ENCODE peak calls at places on chromosomes 1 and 21, in four cellular contexts. U, M, A and F are unnamed samples.

GRCh38 chr1:230212405-230212936 is 145.4 kb downstream of the GALNT2 start:
- DNase-seq in M (no peak), U (no peak), A (no peak), F (no peak)

GRCh38 chr1:10626011-10626731 is 151.4 kb downstream of the PEX14 start:
- DNase-seq in A (no peak), U (no peak), M (no peak), F (no peak)

GRCh38 chr1:1085911-1086841 is 12.1 kb upstream of the RNF223 start:
- DNase-seq in M (no peak), A (no peak), U (no peak), F (no peak)

GRCh38 chr21:32018381-32018780 is 145.6 kb downstream of the HUNK start:
- DNase-seq in A (no peak), M (no peak), U (no peak), F (no peak)

GRCh38 chr1:6113745-6114144 is 66.4 kb downstream of the CHD5 start:
- DNase-seq in U (no peak), A (no peak), M (no peak), F (no peak)

GRCh38 chr1:41313661-41314131 is 47.5 kb upstream of the FOXO6 start:
- DNase-seq in M (peak), U (peak), A (peak), F (peak)

GRCh38 chr1:63991685-63992084 is 211.7 kb upstream of the UBE2U start:
- DNase-seq in M (no peak), A (no peak), U (no peak), F (no peak)

GRCh38 chr1:208158640-208159541 is 85.3 kb downstream of the PLXNA2 start:
- DNase-seq in M (no peak), A (no peak), U (peak), F (no peak)

GRCh38 chr1:94335950-94336349 is 82.2 kb upstream of the ABCD3 start:
- DNase-seq in A (peak), U (peak), M (peak), F (peak)

GRCh38 chr1:243890576-243890975 is 40.5 kb upstream of the AKT3 start:
- DNase-seq in M (no peak), U (peak), A (peak), F (peak)

GRCh38 chr1:155947292-155947691 is 5.9 kb downstream of the RXFP4 start:
- DNase-seq in M (no peak), U (no peak), A (no peak), F (no peak)

GRCh38 chr1:231702804-231703203 is 76.2 kb downstream of the DISC1 start:
- DNase-seq in A (peak), U (peak), M (no peak), F (peak)

GRCh38 chr1:192545781-192546521 is 29.6 kb upstream of the RGS1 start:
- DNase-seq in M (no peak), A (peak), U (no peak), F (no peak)

GRCh38 chr1:247833601-247834000 is 8.1 kb downstream of the OR11L1 start:
- DNase-seq in M (no peak), A (no peak), U (no peak), F (no peak)

GRCh38 chr1:9929431-9930385 is 13.5 kb downstream of the LZIC start:
- DNase-seq in U (no peak), M (peak), A (peak), F (no peak)

GRCh38 chr1:16026723-16027484 is 5.1 kb downstream of the CLCNKA start:
- DNase-seq in A (peak), U (peak), M (peak), F (no peak)

GRCh38 chr1:109787845-109788605 is 24.3 kb upstream of the EPS8L3 start:
- DNase-seq in A (no peak), M (peak), U (no peak), F (no peak)

GRCh38 chr1:24089743-24090555 is 22.0 kb downstream of the MYOM3 start:
- DNase-seq in M (no peak), U (no peak), A (no peak), F (peak)

GRCh38 chr1:57061369-57061768 is 95.6 kb upstream of the C8B start:
- DNase-seq in A (peak), M (peak), U (no peak), F (peak)

GRCh38 chr1:21491483-21492170 is 17.6 kb upstream of the ALPL start:
- DNase-seq in U (no peak), M (peak), A (peak), F (no peak)

GRCh38 chr1:168105846-168106245 is 30.9 kb downstream of the GPR161 start:
- DNase-seq in U (no peak), A (no peak), M (no peak), F (no peak)

GRCh38 chr1:234409328-234409727 is 36.1 kb downstream of the COA6 start:
- DNase-seq in A (no peak), U (no peak), M (no peak), F (no peak)

GRCh38 chr1:19101244-19101643 is 108.8 kb downstream of the UBR4 start:
- DNase-seq in M (no peak), A (no peak), U (no peak), F (no peak)

GRCh38 chr1:22053018-22053860 is 730 bp downstream of the CDC42 start:
- DNase-seq in U (peak), M (peak), A (peak), F (peak)

GRCh38 chr1:218344814-218345672 is at the start of gene TGFB2:
- DNase-seq in A (peak), M (peak), U (peak), F (peak)

GRCh38 chr1:49995734-49996133 is 28.0 kb downstream of the AGBL4 start:
- DNase-seq in U (no peak), M (no peak), A (no peak), F (peak)

GRCh38 chr21:33481314-33481943 is 1.7 kb upstream of the TMEM50B start:
- DNase-seq in M (no peak), A (no peak), U (no peak), F (no peak)

GRCh38 chr1:229159668-229160544 is 111.0 kb upstream of the RAB4A start:
- DNase-seq in U (no peak), M (no peak), A (no peak), F (no peak)

GRCh38 chr21:26966978-26967913 is at the start of gene ADAMTS5:
- DNase-seq in M (peak), U (peak), A (peak), F (peak)

GRCh38 chr1:167529829-167530474 is 11.6 kb upstream of the CD247 start:
- DNase-seq in A (peak), M (no peak), U (no peak), F (no peak)

GRCh38 chr1:152630596-152630995 is 7.7 kb upstream of the LCE3A start:
- DNase-seq in U (no peak), A (no peak), M (no peak), F (no peak)
- TF ChIP-seq CTCF in U (no peak), A (no peak), M (no peak), F (no peak)

GRCh38 chr1:20183876-20184275 is 2.0 kb upstream of the UBXN10 start:
- DNase-seq in M (peak), A (no peak), U (no peak), F (no peak)
- TF ChIP-seq CTCF in M (no peak), A (no peak), U (no peak), F (no peak)

DNA sequence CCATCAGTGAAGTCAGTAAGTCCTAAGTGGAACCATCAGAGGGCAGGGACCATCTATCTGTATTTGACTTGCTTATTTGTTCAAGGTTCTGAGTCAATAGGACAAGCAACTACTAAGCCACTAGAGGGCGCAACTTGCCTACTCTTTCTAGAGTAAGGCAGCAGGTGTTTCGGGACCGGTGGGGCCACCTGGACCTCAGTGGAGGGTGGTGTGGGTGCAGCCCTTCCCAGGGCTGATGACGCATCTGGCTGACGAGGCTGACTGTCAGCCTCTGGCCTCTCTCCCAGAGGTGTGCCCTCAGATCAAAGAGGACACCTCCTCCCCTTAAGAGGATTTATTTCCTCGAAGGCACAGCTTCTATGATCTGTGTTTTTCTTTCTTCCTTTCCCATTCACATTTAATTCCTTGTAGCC is 6.6 kb downstream of the CBR3 start:
- DNase-seq in U (peak), M (peak), A (peak), F (peak)
- TF ChIP-seq CTCF in U (peak), M (peak), A (peak), F (peak)

DNA sequence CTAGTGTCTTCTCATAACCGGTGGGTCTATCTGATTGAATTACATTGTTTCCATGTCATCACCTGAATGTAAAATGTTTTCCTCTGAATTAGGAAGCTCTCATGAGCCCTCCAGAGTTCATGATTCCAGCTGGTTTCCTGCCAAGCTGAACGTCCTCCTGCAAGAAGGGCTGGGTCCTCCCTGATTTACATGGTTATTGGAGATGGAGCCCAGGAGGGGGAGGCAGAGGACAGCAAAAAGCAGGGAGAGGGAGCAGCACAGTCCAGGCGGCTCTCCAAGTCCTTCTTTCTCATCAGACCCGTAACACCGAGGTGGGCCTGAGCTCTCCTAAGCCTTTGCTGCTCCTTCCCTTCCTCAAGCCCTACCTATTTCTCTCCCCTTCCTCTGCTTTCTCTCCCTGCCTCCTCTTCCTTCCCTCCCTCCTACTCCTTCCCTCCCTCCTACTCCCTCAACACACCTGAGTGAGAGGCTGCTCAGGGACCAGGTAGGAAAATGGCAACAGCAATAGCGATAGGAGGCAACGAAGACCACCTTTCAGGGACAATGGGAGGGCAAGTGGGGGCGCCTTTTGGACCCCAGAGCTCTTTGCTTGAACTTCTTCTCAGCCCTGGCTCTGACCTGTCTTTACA is 265.9 kb downstream of the PRDM2 start:
- DNase-seq in M (peak), U (peak), A (peak), F (peak)
- TF ChIP-seq CTCF in M (peak), U (peak), A (peak), F (peak)